ENCODE peak calls at places on chromosomes 4 and X, in six cellular contexts. One of them, this sample, is unnamed. For H3K27me3, the result is how much of the 10 kb centered on the place peaks cover.

GRCh38 chr4:132125131-132125530 is 1024.0 kb upstream of the PCDH10 start:
- DNase-seq in uterus: no peak
- DNase-seq in CD8-positive, alpha-beta T cell: no peak
- DNase-seq in PC-3: no peak
- DNase-seq in PC-9: no peak
- DNase-seq in pancreas: no peak
- DNase-seq in this sample: no peak

GRCh38 chr4:104531390-104531789 is 36.7 kb upstream of the CXXC4 start:
- DNase-seq in PC-9: no peak
- DNase-seq in CD8-positive, alpha-beta T cell: no peak
- DNase-seq in uterus: no peak
- DNase-seq in pancreas: no peak
- DNase-seq in PC-3: no peak
- DNase-seq in this sample: no peak

GRCh38 chr4:8393593-8394038 is 46.9 kb downstream of the ACOX3 start:
- DNase-seq in pancreas: no peak
- DNase-seq in PC-3: peak
- DNase-seq in CD8-positive, alpha-beta T cell: no peak
- DNase-seq in uterus: peak
- DNase-seq in PC-9: peak
- DNase-seq in this sample: peak

GRCh38 chrX:19990519-19991349 is at the start of gene BCLAF3:
- DNase-seq in PC-9: peak
- DNase-seq in PC-3: peak
- DNase-seq in CD8-positive, alpha-beta T cell: peak
- DNase-seq in uterus: peak
- DNase-seq in pancreas: peak
- DNase-seq in this sample: peak

GRCh38 chr4:70712150-70712549 is 9.6 kb upstream of the RUFY3 start:
- DNase-seq in PC-9: no peak
- DNase-seq in PC-3: no peak
- DNase-seq in CD8-positive, alpha-beta T cell: no peak
- DNase-seq in pancreas: no peak
- DNase-seq in uterus: no peak
- DNase-seq in this sample: no peak

GRCh38 chrX:42755820-42756219 is 22.1 kb downstream of the PPP1R2C start:
- DNase-seq in pancreas: no peak
- DNase-seq in PC-9: peak
- DNase-seq in CD8-positive, alpha-beta T cell: no peak
- DNase-seq in PC-3: peak
- DNase-seq in uterus: peak
- DNase-seq in this sample: peak

GRCh38 chr4:88591787-88592599 is at the start of gene HERC3:
- DNase-seq in PC-9: peak
- DNase-seq in CD8-positive, alpha-beta T cell: peak
- DNase-seq in PC-3: peak
- DNase-seq in uterus: peak
- DNase-seq in pancreas: peak
- DNase-seq in this sample: no peak

GRCh38 chrX:72003811-72004750 is 93.4 kb downstream of the NHSL2 start:
- DNase-seq in PC-3: peak
- DNase-seq in pancreas: peak
- DNase-seq in CD8-positive, alpha-beta T cell: no peak
- DNase-seq in uterus: peak
- DNase-seq in PC-9: no peak
- DNase-seq in this sample: no peak

GRCh38 chrX:153539171-153539978 is 21.9 kb downstream of the ATP2B3 start:
- DNase-seq in CD8-positive, alpha-beta T cell: peak
- DNase-seq in pancreas: peak
- DNase-seq in uterus: peak
- DNase-seq in PC-9: no peak
- DNase-seq in PC-3: peak
- DNase-seq in this sample: no peak

GRCh38 chr4:102586002-102586643 is 85.0 kb downstream of the NFKB1 start:
- DNase-seq in CD8-positive, alpha-beta T cell: no peak
- DNase-seq in PC-9: no peak
- DNase-seq in PC-3: no peak
- DNase-seq in pancreas: no peak
- DNase-seq in uterus: no peak
- DNase-seq in this sample: no peak

GRCh38 chrX:44039556-44039955 is 66.4 kb upstream of the NDP start:
- DNase-seq in pancreas: no peak
- DNase-seq in PC-9: no peak
- DNase-seq in PC-3: no peak
- DNase-seq in CD8-positive, alpha-beta T cell: no peak
- DNase-seq in uterus: no peak
- DNase-seq in this sample: no peak

GRCh38 chrX:24148535-24149345 is 789 bp upstream of the ZFX start:
- DNase-seq in PC-3: peak
- DNase-seq in pancreas: peak
- DNase-seq in CD8-positive, alpha-beta T cell: peak
- DNase-seq in PC-9: no peak
- DNase-seq in uterus: peak
- DNase-seq in this sample: no peak

GRCh38 chr4:168811793-168812651 is 198.0 kb downstream of the CBR4 start:
- DNase-seq in PC-3: no peak
- DNase-seq in pancreas: no peak
- DNase-seq in PC-9: no peak
- DNase-seq in uterus: peak
- DNase-seq in CD8-positive, alpha-beta T cell: no peak
- DNase-seq in this sample: no peak

GRCh38 chr4:10260777-10261176 is 144.2 kb upstream of the WDR1 start:
- DNase-seq in uterus: no peak
- DNase-seq in PC-9: no peak
- DNase-seq in PC-3: no peak
- DNase-seq in CD8-positive, alpha-beta T cell: no peak
- DNase-seq in pancreas: no peak
- DNase-seq in this sample: no peak

GRCh38 chrX:47214435-47215077 is 3.9 kb upstream of the CDK16 start:
- DNase-seq in CD8-positive, alpha-beta T cell: no peak
- DNase-seq in PC-9: no peak
- DNase-seq in PC-3: no peak
- DNase-seq in pancreas: no peak
- DNase-seq in uterus: no peak
- DNase-seq in this sample: no peak

GRCh38 chr4:8728536-8729407 is 136.2 kb downstream of the CPZ start:
- DNase-seq in CD8-positive, alpha-beta T cell: peak
- DNase-seq in PC-3: no peak
- DNase-seq in uterus: no peak
- DNase-seq in PC-9: no peak
- DNase-seq in pancreas: no peak
- DNase-seq in this sample: no peak

GRCh38 chr4:64465263-64465662 is 56.0 kb upstream of the TECRL start:
- DNase-seq in PC-3: no peak
- DNase-seq in CD8-positive, alpha-beta T cell: no peak
- DNase-seq in uterus: no peak
- DNase-seq in PC-9: no peak
- DNase-seq in pancreas: no peak
- DNase-seq in this sample: no peak

GRCh38 chrX:43970528-43970927 is 2.7 kb downstream of the NDP start:
- DNase-seq in CD8-positive, alpha-beta T cell: no peak
- DNase-seq in PC-9: no peak
- DNase-seq in PC-3: peak
- DNase-seq in uterus: no peak
- DNase-seq in pancreas: no peak
- DNase-seq in this sample: no peak

GRCh38 chr4:150231108-150231770 is 153.0 kb downstream of the DCLK2 start:
- DNase-seq in PC-3: no peak
- DNase-seq in pancreas: no peak
- DNase-seq in uterus: no peak
- DNase-seq in CD8-positive, alpha-beta T cell: no peak
- DNase-seq in PC-9: no peak
- DNase-seq in this sample: no peak

GRCh38 chrX:130482871-130483270 is 81.1 kb downstream of the RBMX2 start:
- DNase-seq in pancreas: no peak
- DNase-seq in CD8-positive, alpha-beta T cell: no peak
- DNase-seq in PC-3: no peak
- DNase-seq in PC-9: no peak
- DNase-seq in uterus: no peak
- DNase-seq in this sample: no peak

GRCh38 chr4:14679906-14680305 is 322.4 kb upstream of the CPEB2 start:
- DNase-seq in PC-3: no peak
- DNase-seq in pancreas: no peak
- DNase-seq in CD8-positive, alpha-beta T cell: no peak
- DNase-seq in uterus: no peak
- DNase-seq in PC-9: no peak
- DNase-seq in this sample: no peak

GRCh38 chrX:123201720-123202119 is 17.6 kb downstream of the GRIA3 start:
- DNase-seq in CD8-positive, alpha-beta T cell: no peak
- DNase-seq in pancreas: no peak
- DNase-seq in PC-9: no peak
- DNase-seq in uterus: no peak
- DNase-seq in PC-3: peak
- DNase-seq in this sample: no peak

GRCh38 chrX:30504309-30504708 is 73.3 kb downstream of the TASL start:
- DNase-seq in uterus: no peak
- DNase-seq in pancreas: no peak
- DNase-seq in PC-9: peak
- DNase-seq in CD8-positive, alpha-beta T cell: no peak
- DNase-seq in PC-3: peak
- DNase-seq in this sample: no peak

GRCh38 chrX:155056877-155057792 is 13.8 kb downstream of the CMC4 start:
- DNase-seq in PC-9: no peak
- DNase-seq in uterus: peak
- DNase-seq in CD8-positive, alpha-beta T cell: peak
- DNase-seq in PC-3: peak
- DNase-seq in pancreas: peak
- DNase-seq in this sample: no peak

GRCh38 chrX:136491832-136492231 is 4.1 kb downstream of the BRS3 start:
- DNase-seq in PC-9: no peak
- DNase-seq in PC-3: no peak
- DNase-seq in CD8-positive, alpha-beta T cell: no peak
- DNase-seq in uterus: no peak
- DNase-seq in pancreas: no peak
- DNase-seq in this sample: no peak

GRCh38 chr4:26020083-26020668 is 106.2 kb downstream of the SMIM20 start:
- DNase-seq in PC-3: peak
- DNase-seq in uterus: no peak
- DNase-seq in pancreas: no peak
- DNase-seq in PC-9: no peak
- DNase-seq in CD8-positive, alpha-beta T cell: no peak
- DNase-seq in this sample: no peak

GRCh38 chr4:8870647-8871416 is 807 bp downstream of the HMX1 start:
- DNase-seq in uterus: no peak
- DNase-seq in pancreas: no peak
- DNase-seq in PC-9: no peak
- DNase-seq in PC-3: no peak
- DNase-seq in CD8-positive, alpha-beta T cell: no peak
- DNase-seq in this sample: no peak

DNA sequence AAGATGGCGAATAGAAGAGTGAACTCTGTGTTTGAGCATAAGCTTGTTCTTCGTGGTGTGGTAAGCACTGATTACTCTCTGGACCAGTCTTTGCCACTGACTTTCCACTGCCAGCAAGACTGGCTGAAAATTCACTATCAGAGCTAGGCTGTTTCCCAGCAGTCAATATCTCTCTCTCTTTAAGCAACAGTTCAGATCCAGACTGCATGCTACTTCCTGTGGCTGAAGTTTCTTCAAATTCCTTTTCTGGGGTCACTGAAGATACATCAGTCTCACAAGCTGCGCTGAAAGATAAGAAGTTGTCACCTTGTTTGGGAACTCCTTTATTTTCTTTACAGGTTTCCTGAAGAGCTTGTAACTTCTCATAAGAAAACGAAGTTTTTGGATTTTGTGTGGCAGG is 54.0 kb upstream of the FAM120C start:
- DNase-seq in PC-9: no peak
- DNase-seq in CD8-positive, alpha-beta T cell: no peak
- DNase-seq in pancreas: no peak
- DNase-seq in PC-3: no peak
- DNase-seq in uterus: no peak
- DNase-seq in this sample: no peak
- H3K27me3 ChIP-seq in PC-9: under half
- H3K27me3 ChIP-seq in CD8-positive, alpha-beta T cell: under half
- H3K27me3 ChIP-seq in pancreas: under half
- H3K27me3 ChIP-seq in PC-3: under half
- H3K27me3 ChIP-seq in uterus: under half
- H3K27me3 ChIP-seq in this sample: under half

GRCh38 chrX:41145920-41146608 is 60.8 kb downstream of the USP9X start:
- DNase-seq in PC-9: peak
- DNase-seq in pancreas: no peak
- DNase-seq in CD8-positive, alpha-beta T cell: no peak
- DNase-seq in uterus: no peak
- DNase-seq in PC-3: peak
- DNase-seq in this sample: peak
- TF ChIP-seq CTCF in PC-9: no peak
- TF ChIP-seq CTCF in pancreas: no peak
- TF ChIP-seq CTCF in CD8-positive, alpha-beta T cell: no peak
- TF ChIP-seq CTCF in uterus: no peak
- TF ChIP-seq CTCF in PC-3: no peak
- TF ChIP-seq CTCF in this sample: peak

DNA sequence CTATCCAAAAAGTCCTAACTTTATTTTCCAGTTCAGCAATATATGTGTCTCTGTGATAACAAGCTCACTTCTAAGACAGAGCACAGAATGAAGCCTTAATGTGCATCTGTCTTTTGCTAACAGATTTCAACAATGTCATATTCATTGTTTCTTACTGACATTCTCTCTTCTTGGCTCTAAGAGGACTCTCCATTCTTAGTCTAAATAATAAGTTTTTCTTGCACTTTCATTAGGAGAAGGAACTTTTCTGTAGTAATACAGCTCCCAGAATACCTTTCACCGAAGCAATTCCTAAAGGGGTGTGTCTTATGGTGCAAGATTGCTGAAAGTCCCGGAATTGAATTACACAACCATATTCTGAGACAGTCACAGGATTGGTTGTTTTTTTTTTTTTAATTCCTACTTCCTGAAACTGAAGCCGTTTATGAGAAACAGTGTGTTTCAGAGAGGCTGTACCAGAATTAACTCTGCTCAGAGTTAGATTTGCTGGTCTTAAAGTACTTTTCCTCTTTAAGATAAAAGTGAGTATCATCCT is at the start of gene ALPK1:
- DNase-seq in uterus: no peak
- DNase-seq in CD8-positive, alpha-beta T cell: no peak
- DNase-seq in pancreas: peak
- DNase-seq in PC-9: peak
- DNase-seq in PC-3: peak
- DNase-seq in this sample: peak
- H3K4me3 ChIP-seq in uterus: peak
- H3K4me3 ChIP-seq in CD8-positive, alpha-beta T cell: peak
- H3K4me3 ChIP-seq in pancreas: peak
- H3K4me3 ChIP-seq in PC-9: peak
- H3K4me3 ChIP-seq in PC-3: peak
- H3K4me3 ChIP-seq in this sample: peak

DNA sequence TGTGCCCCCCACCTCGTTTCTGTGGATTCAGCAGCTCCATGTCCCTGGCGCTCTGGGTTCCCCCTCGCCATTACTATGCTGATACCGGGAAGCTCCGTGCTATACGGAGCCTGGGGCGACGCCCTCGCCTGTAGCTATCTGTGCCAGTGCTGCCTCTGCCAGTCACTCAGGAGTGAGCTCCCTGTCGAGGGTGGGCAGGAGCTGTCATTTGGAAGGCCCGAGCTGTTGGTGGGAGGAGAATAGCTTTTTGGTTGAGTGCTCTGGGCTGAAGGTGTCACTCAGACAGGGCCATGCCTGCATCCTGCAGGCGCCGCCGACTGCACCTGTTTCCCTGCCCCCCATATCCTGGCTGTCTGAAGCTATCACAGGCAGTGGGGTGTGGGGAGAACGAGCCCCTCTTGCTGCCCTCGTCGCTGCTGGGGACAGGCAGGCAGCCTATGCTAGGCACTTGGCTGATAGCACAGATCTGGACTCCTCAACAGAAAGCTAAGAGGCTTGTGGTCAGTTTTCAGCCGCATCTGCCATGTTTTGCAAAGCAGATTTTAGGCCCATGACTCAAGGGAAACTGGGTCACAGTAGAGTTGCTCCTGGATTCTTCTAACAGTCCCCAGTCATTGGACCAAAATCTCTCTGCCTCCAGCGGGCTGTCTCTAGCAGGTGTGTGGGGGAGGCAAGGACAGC is 31.8 kb downstream of the CPLX1 start:
- DNase-seq in pancreas: no peak
- DNase-seq in uterus: no peak
- DNase-seq in CD8-positive, alpha-beta T cell: no peak
- DNase-seq in PC-9: no peak
- DNase-seq in PC-3: no peak
- DNase-seq in this sample: no peak
- H3K27me3 ChIP-seq in pancreas: under half
- H3K27me3 ChIP-seq in uterus: under half
- H3K27me3 ChIP-seq in CD8-positive, alpha-beta T cell: under half
- H3K27me3 ChIP-seq in PC-9: under half
- H3K27me3 ChIP-seq in PC-3: under half
- H3K27me3 ChIP-seq in this sample: half or more

This sample was measured in kidney epithelial cell.